ENCODE peak calls at places on chromosomes 6 and 20, in seven cellular contexts. J, Y, R, B, L, H and Q are unnamed samples.

GRCh38 chr6:137856138-137856898 is 10.7 kb upstream of the TNFAIP3 start:
- DNase-seq in J (no peak), Y (no peak), R (no peak), B (no peak), L (no peak), H (no peak), Q (no peak)

GRCh38 chr20:2874456-2874855 is 1.2 kb downstream of the PTPRA start:
- DNase-seq in J (no peak), Y (no peak), R (no peak), B (no peak), L (no peak), H (peak; percentile 4), Q (peak; percentile 29)

GRCh38 chr6:70375882-70376281 is 37.4 kb upstream of the FAM135A start:
- DNase-seq in J (no peak), Y (no peak), R (no peak), B (no peak), L (no peak), H (peak; percentile 4), Q (no peak)

GRCh38 chr6:7238900-7239589 is 74.0 kb downstream of the SSR1 start:
- DNase-seq in J (peak; percentile 96), Y (peak; percentile 94), R (peak; percentile 76), B (peak; percentile 80), L (peak; percentile 88), H (peak; percentile 69), Q (peak; percentile 76)

GRCh38 chr6:71733970-71734899 is 152.1 kb upstream of the RIMS1 start:
- DNase-seq in J (no peak), Y (no peak), R (no peak), B (no peak), L (no peak), H (no peak), Q (no peak)

GRCh38 chr6:110537208-110538123 is 61.1 kb upstream of the SLC22A16 start:
- DNase-seq in J (no peak), Y (no peak), R (no peak), B (no peak), L (no peak), H (peak; percentile 93), Q (peak; percentile 91)

GRCh38 chr6:170255426-170256125 is 35.3 kb downstream of the DLL1 start:
- DNase-seq in J (no peak), Y (peak; percentile 44), R (no peak), B (no peak), L (peak; percentile 34), H (no peak), Q (no peak)

GRCh38 chr6:90676516-90676915 is 89.6 kb upstream of the MAP3K7 start:
- DNase-seq in J (no peak), Y (no peak), R (no peak), B (no peak), L (no peak), H (no peak), Q (no peak)

GRCh38 chr6:99612551-99613397 is 6.1 kb downstream of the PRDM13 start:
- DNase-seq in J (no peak), Y (no peak), R (no peak), B (no peak), L (no peak), H (no peak), Q (no peak)

GRCh38 chr6:99119109-99120031 is 171.6 kb upstream of the FBXL4 start:
- DNase-seq in J (no peak), Y (no peak), R (peak; percentile 41), B (peak; percentile 33), L (no peak), H (peak; percentile 51), Q (peak; percentile 49)

GRCh38 chr6:113630365-113630737 is 226.8 kb upstream of the MARCKS start:
- DNase-seq in J (no peak), Y (no peak), R (no peak), B (no peak), L (no peak), H (no peak), Q (peak; percentile 55)

GRCh38 chr6:35391240-35391968 is 49.0 kb downstream of the PPARD start:
- DNase-seq in J (no peak), Y (no peak), R (no peak), B (no peak), L (peak; percentile 10), H (peak; percentile 94), Q (peak; percentile 97)

GRCh38 chr6:125310994-125311649 is 9.4 kb upstream of the HDDC2 start:
- DNase-seq in J (no peak), Y (no peak), R (no peak), B (no peak), L (no peak), H (peak; percentile 62), Q (peak; percentile 58)

GRCh38 chr20:59948828-59949720 is 8.9 kb downstream of the FAM217B start:
- DNase-seq in J (no peak), Y (no peak), R (no peak), B (no peak), L (no peak), H (peak; percentile 58), Q (peak; percentile 57)

GRCh38 chr6:31403283-31403989 is at the start of gene MICA:
- DNase-seq in J (peak; percentile 96), Y (peak; percentile 94), R (peak; percentile 86), B (no peak), L (peak; percentile 94), H (peak; percentile 88), Q (peak; percentile 96)